ENCODE peak calls at places on chromosomes 7 and 10, in five cellular contexts. G is C1 segment of cervical spinal cord, C is fibroblast of mammary gland, Z is caudate nucleus, I is iris pigment epithelial cell. Y is an unnamed sample.

GRCh38 chr10:132464256-132465192 is 67.5 kb downstream of the PWWP2B start:
- DNase-seq in G (peak; percentile 81), C (peak; percentile 44), Z (peak; percentile 93), I (no peak), Y (no peak)

GRCh38 chr10:52314822-52315552 is 906 bp downstream of the DKK1 start:
- DNase-seq in G (no peak), C (peak; percentile 40), Z (no peak), I (peak; percentile 59), Y (no peak)

GRCh38 chr10:78350286-78350685 is 316.6 kb downstream of the RPS24 start:
- DNase-seq in G (no peak), C (no peak), Z (no peak), I (no peak), Y (no peak)

GRCh38 chr7:117837841-117838240 is 35.4 kb downstream of the CTTNBP2 start:
- DNase-seq in G (no peak), C (no peak), Z (no peak), I (no peak), Y (no peak)

GRCh38 chr10:78277734-78278404 is 244.2 kb downstream of the RPS24 start:
- DNase-seq in G (peak; percentile 35), C (peak; percentile 77), Z (peak; percentile 78), I (peak; percentile 26), Y (no peak)

GRCh38 chr10:21078410-21079329 is 181.6 kb upstream of the NEBL start:
- DNase-seq in G (peak; percentile 4), C (peak; percentile 87), Z (peak; percentile 51), I (peak; percentile 68), Y (no peak)

GRCh38 chr7:135659159-135659837 is 3.0 kb upstream of the STMP1 start:
- DNase-seq in G (no peak), C (no peak), Z (no peak), I (peak; percentile 28), Y (no peak)

GRCh38 chr7:154587812-154588211 is 415.1 kb downstream of the PAXIP1 start:
- DNase-seq in G (no peak), C (no peak), Z (no peak), I (no peak), Y (no peak)

GRCh38 chr7:74138334-74138867 is 35.8 kb upstream of the EIF4H start:
- DNase-seq in G (no peak), C (no peak), Z (no peak), I (no peak), Y (no peak)

GRCh38 chr10:94225589-94225988 is 137.2 kb downstream of the NOC3L start:
- DNase-seq in G (no peak), C (peak; percentile 36), Z (no peak), I (no peak), Y (no peak)

GRCh38 chr10:116014859-116015258 is 258.1 kb downstream of the GFRA1 start:
- DNase-seq in G (no peak), C (no peak), Z (no peak), I (peak; percentile 91), Y (no peak)

GRCh38 chr7:31382722-31383121 is 42.2 kb upstream of the NEUROD6 start:
- DNase-seq in G (no peak), C (no peak), Z (no peak), I (peak; percentile 1), Y (no peak)

GRCh38 chr10:103491729-103492364 is 1.7 kb upstream of the NEURL1 start:
- DNase-seq in G (no peak), C (peak; percentile 94), Z (no peak), I (peak; percentile 94), Y (no peak)

GRCh38 chr7:47988496-47989386 is 9.3 kb upstream of the HUS1 start:
- DNase-seq in G (no peak), C (no peak), Z (no peak), I (no peak), Y (no peak)

GRCh38 chr7:91941450-91941849 is 788 bp downstream of the AKAP9 start:
- DNase-seq in G (peak; percentile 55), C (peak; percentile 29), Z (peak; percentile 60), I (peak; percentile 18), Y (peak; percentile 35)

GRCh38 chr10:11444148-11444516 is 167.3 kb downstream of the USP6NL start:
- DNase-seq in G (no peak), C (no peak), Z (no peak), I (no peak), Y (peak; percentile 12)

GRCh38 chr7:30032310-30033125 is 4.3 kb downstream of the PLEKHA8 start:
- DNase-seq in G (no peak), C (peak; percentile 81), Z (no peak), I (peak; percentile 82), Y (no peak)

GRCh38 chr10:110503528-110504110 is 5.9 kb downstream of the DUSP5 start:
- DNase-seq in G (no peak), C (no peak), Z (no peak), I (no peak), Y (no peak)

GRCh38 chr7:3393862-3394261 is 92.8 kb downstream of the SDK1 start:
- DNase-seq in G (no peak), C (peak; percentile 6), Z (no peak), I (peak; percentile 3), Y (no peak)

GRCh38 chr10:3803295-3803883 is 18.4 kb upstream of the KLF6 start:
- DNase-seq in G (no peak), C (peak; percentile 77), Z (no peak), I (no peak), Y (no peak)

GRCh38 chr7:108120196-108120595 is 10.0 kb downstream of the LAMB4 start:
- DNase-seq in G (no peak), C (no peak), Z (no peak), I (no peak), Y (no peak)